ENCODE peak calls at places on chromosomes 1 and 21, in eight cellular contexts. F is Panc1; R is naive thymus-derived CD4-positive, alpha-beta T cell; C is mammary epithelial cell; X is tibial nerve; O is CD4-positive, alpha-beta memory T cell; M is mesendoderm; B is breast epithelium. E is an unnamed sample. For H3K4me1, the result is how much of the 10 kb centered on the place peaks cover.

GRCh38 chr21:41064951-41065350 is 103.0 kb upstream of the BACE2 start:
- DNase-seq in F (no peak), R (no peak), C (no peak), X (no peak), O (no peak), M (no peak), B (no peak), E (no peak)

GRCh38 chr1:115067460-115067859 is 21.8 kb downstream of the TSPAN2 start:
- DNase-seq in F (no peak), R (no peak), C (peak), X (no peak), O (no peak), M (no peak), B (no peak), E (no peak)

GRCh38 chr1:232145768-232146167 is 484.2 kb downstream of the SIPA1L2 start:
- DNase-seq in F (no peak), R (no peak), C (no peak), X (no peak), O (no peak), M (no peak), B (no peak), E (no peak)

GRCh38 chr1:209800984-209801834 is 4.7 kb downstream of the IRF6 start:
- DNase-seq in F (no peak), R (no peak), C (peak), X (peak), O (no peak), M (no peak), B (no peak), E (peak)

GRCh38 chr1:86704972-86705632 is 726 bp downstream of the SH3GLB1 start:
- DNase-seq in F (no peak), R (no peak), C (peak), X (peak), O (peak), M (peak), B (peak), E (peak)

GRCh38 chr1:61085191-61086086 is 3.1 kb downstream of the NFIA start:
- DNase-seq in F (no peak), R (no peak), C (no peak), X (no peak), O (no peak), M (no peak), B (no peak), E (no peak)

GRCh38 chr1:167899253-167899681 is 14.7 kb downstream of the ADCY10 start:
- DNase-seq in F (no peak), R (no peak), C (no peak), X (peak), O (no peak), M (no peak), B (no peak), E (peak)

GRCh38 chr21:38979271-38980196 is 173.8 kb downstream of the ETS2 start:
- DNase-seq in F (no peak), R (no peak), C (peak), X (no peak), O (no peak), M (peak), B (no peak), E (no peak)

GRCh38 chr1:90730247-90731022 is 13.3 kb upstream of the BARHL2 start:
- DNase-seq in F (no peak), R (no peak), C (no peak), X (no peak), O (no peak), M (no peak), B (no peak), E (no peak)

GRCh38 chr1:155208656-155209372 is at the start of gene MTX1:
- DNase-seq in F (peak), R (peak), C (peak), X (peak), O (peak), M (peak), B (peak), E (peak)

GRCh38 chr1:58814251-58815068 is 30.6 kb upstream of the JUN start:
- DNase-seq in F (no peak), R (no peak), C (peak), X (peak), O (no peak), M (peak), B (peak), E (peak)

GRCh38 chr21:44402323-44403105 is 49.1 kb downstream of the TRPM2 start:
- DNase-seq in F (no peak), R (no peak), C (no peak), X (no peak), O (no peak), M (no peak), B (no peak), E (no peak)

GRCh38 chr1:236677641-236678235 is 8.6 kb upstream of the ACTN2 start:
- DNase-seq in F (no peak), R (no peak), C (peak), X (no peak), O (no peak), M (peak), B (no peak), E (no peak)

DNA sequence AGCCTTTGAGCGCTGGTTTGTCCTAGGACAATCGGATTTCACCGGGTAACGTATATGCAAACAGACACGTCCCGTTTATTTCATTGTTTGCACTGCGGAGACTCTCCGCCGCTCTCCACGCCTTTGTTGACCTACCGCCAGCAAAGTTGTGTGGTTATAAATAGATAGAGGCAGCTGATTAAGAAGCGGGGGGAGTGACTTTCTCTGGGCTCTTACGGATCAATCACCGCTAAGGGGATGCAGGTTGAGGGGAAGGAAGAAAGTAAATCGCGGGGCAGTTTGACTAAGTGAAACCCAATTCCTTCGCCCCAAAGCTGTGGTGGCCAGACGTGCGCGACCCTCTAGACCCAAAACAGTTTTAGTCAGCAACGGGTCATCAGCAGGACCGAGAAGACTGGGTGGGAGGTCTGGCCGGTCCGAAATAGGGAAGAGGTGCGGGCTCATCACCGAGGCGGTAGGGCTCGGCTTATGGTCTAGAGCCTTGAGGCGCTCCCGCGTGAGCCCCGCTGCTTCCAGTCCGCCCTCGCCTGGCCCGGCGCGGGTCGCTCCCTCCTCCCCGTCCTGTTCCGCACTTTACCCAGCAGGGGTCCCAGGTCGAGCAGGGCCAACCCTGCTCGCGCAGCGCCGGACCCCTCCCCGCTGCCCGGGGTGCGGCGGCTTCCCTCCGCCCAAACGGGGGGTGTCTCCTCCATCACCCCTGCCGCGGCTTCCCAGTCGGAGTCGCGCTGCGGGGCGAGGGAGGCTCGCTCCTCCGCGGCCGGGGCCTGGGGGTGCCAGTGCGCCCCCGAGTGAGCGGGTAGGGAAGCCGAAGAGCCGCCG is 120.8 kb upstream of the RRP15 start:
- DNase-seq in F (no peak), R (no peak), C (peak), X (no peak), O (no peak), M (peak), B (no peak), E (no peak)
- H3K4me3 ChIP-seq in F (peak), R (peak), C (peak), X (peak), O (no peak), M (peak), B (peak), E (peak)

GRCh38 chr1:109801791-109802135 is 38.0 kb upstream of the EPS8L3 start:
- DNase-seq in F (no peak), R (peak), C (no peak), X (no peak), O (no peak), M (no peak), B (peak), E (no peak)
- H3K4me1 ChIP-seq in F (under half), R (under half), C (under half), X (under half), O (half or more), M (under half), B (under half), E (under half)

GRCh38 chr1:203764105-203765028 is 616 bp upstream of the LAX1 start:
- DNase-seq in F (no peak), R (no peak), C (no peak), X (no peak), O (peak), M (no peak), B (no peak), E (no peak)

GRCh38 chr1:203769505-203770343 is 4.7 kb downstream of the LAX1 start:
- DNase-seq in F (no peak), R (no peak), C (peak), X (peak), O (no peak), M (no peak), B (peak), E (peak)

GRCh38 chr1:203763505-203763904 is 1.5 kb upstream of the LAX1 start:
- DNase-seq in F (no peak), R (no peak), C (no peak), X (no peak), O (no peak), M (no peak), B (no peak), E (no peak)

GRCh38 chr1:203768158-203768725 is 3.3 kb downstream of the LAX1 start:
- DNase-seq in F (no peak), R (no peak), C (no peak), X (no peak), O (no peak), M (no peak), B (no peak), E (no peak)

DNA sequence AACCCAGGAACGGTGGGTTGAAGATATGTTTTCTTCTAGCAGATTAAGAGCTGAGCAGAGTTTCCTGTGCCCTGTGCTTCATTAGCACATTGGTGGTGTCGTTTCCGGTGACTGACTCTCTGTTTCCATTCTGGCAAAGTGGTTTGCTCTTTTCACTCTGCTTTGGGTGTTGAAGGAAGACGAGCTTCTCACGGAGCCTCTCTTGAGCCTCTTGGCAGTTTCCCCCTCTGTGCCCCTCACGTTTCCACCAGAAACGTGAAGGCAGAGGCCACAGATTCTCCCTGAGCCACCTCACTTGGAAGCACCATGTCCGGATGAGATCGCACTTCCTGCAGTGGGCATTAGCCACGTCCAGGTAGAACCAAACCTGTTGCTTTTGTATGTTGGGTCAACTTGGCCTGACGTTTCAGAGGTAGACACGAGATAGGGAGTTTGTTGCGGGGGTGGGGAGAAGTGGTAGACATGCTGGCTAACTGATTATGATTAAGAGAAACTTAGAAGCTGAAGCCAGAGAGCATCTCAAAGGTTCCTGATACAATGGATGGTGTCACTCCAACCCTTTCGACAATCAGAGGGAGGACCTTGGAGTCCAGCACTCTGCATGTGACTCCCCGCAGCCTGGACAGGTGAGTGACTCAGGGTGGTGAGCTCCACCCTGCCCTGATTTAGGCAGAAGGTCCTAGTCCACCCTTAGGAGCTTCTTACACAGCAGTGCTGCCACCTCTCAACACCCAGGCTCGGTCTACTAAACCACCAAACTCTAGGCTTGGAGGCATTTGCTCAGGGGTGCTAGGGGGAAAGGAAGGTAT is at the start of gene LAX1:
- DNase-seq in F (no peak), R (peak), C (no peak), X (no peak), O (peak), M (no peak), B (no peak), E (no peak)
- H3K4me3 ChIP-seq in F (no peak), R (peak), C (no peak), X (peak), O (peak), M (no peak), B (peak), E (no peak)

GRCh38 chr21:33648555-33648954 is 6.3 kb downstream of the ITSN1 start:
- DNase-seq in F (no peak), R (no peak), C (no peak), X (no peak), O (no peak), M (no peak), B (no peak), E (no peak)
- H3K4me1 ChIP-seq in F (under half), R (under half), C (under half), X (under half), O (under half), M (under half), B (under half), E (under half)

GRCh38 chr1:205041998-205042910 is 758 bp upstream of the CNTN2 start:
- DNase-seq in F (no peak), R (no peak), C (no peak), X (no peak), O (no peak), M (no peak), B (no peak), E (no peak)

GRCh38 chr1:205041121-205041758 is 1.8 kb upstream of the CNTN2 start:
- DNase-seq in F (no peak), R (no peak), C (no peak), X (no peak), O (no peak), M (no peak), B (no peak), E (no peak)

GRCh38 chr1:205042911-205043806 is at the start of gene CNTN2:
- DNase-seq in F (no peak), R (no peak), C (no peak), X (no peak), O (no peak), M (peak), B (no peak), E (no peak)

GRCh38 chr1:205037539-205037938 is 5.5 kb upstream of the CNTN2 start:
- DNase-seq in F (no peak), R (no peak), C (no peak), X (no peak), O (no peak), M (no peak), B (no peak), E (no peak)

GRCh38 chr1:205038132-205038786 is 4.8 kb upstream of the CNTN2 start:
- DNase-seq in F (no peak), R (no peak), C (no peak), X (no peak), O (no peak), M (no peak), B (no peak), E (no peak)
- H3K4me3 ChIP-seq in F (no peak), R (no peak), C (no peak), X (no peak), O (no peak), M (no peak), B (no peak), E (no peak)

GRCh38 chr1:26697441-26697977 is 1.7 kb downstream of the ARID1A start:
- DNase-seq in F (no peak), R (no peak), C (no peak), X (no peak), O (no peak), M (no peak), B (no peak), E (no peak)

GRCh38 chr1:26696191-26696644 is 403 bp downstream of the ARID1A start:
- DNase-seq in F (no peak), R (peak), C (no peak), X (no peak), O (no peak), M (no peak), B (no peak), E (no peak)

GRCh38 chr1:26697978-26698849 is 2.4 kb downstream of the ARID1A start:
- DNase-seq in F (peak), R (peak), C (peak), X (peak), O (peak), M (peak), B (no peak), E (peak)

GRCh38 chr1:26695417-26696190 is at the start of gene ARID1A:
- DNase-seq in F (peak), R (peak), C (peak), X (peak), O (peak), M (peak), B (peak), E (peak)

GRCh38 chr1:26696645-26697440 is 1.0 kb downstream of the ARID1A start:
- DNase-seq in F (no peak), R (peak), C (no peak), X (no peak), O (peak), M (no peak), B (no peak), E (no peak)
- H3K4me1 ChIP-seq in F (under half), R (half or more), C (half or more), X (under half), O (half or more), M (under half), B (under half), E (half or more)

GRCh38 chr1:85583355-85584263 is 3.0 kb downstream of the CCN1 start:
- DNase-seq in F (peak), R (no peak), C (no peak), X (no peak), O (no peak), M (no peak), B (no peak), E (no peak)
- H3K4me3 ChIP-seq in F (peak), R (no peak), C (no peak), X (no peak), O (no peak), M (no peak), B (no peak), E (peak)

DNA sequence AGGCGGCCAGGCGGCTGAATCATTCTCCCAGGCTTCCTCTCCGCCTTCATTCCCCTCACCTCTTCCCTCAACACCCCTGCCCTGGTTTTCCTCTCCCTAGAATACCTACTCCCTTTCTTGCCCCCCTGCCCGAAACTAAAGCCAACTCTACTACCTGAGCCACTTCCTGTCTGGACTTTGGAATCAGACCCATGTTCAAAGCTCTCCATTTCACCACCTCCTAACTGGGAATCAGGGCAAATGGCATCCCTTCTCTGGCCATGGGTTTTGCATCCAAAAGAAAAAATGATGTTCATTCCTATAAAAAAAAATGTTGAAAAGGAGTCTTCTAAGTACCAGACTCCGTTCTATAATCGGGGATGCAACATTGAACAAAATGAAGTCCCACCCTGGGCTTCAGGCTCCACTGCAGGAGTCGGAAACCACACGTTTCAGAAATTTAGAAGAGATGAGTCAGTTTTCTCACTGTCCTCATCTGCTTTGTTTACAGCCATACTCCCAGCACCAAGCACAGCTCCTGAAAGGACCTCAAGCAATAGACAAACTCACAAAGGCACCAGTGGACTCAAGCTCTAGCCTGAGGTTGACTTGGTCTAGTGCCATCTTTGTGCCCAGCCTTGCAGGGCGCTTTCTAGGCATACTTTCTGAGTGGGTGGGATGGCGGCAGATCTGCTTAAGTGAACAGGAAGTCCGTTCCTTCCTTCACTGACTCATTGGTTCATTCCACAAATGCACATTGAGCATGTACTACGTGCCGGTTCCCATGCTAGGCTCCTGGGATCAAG is 176.2 kb downstream of the IGSF21 start:
- DNase-seq in F (no peak), R (no peak), C (no peak), X (no peak), O (no peak), M (no peak), B (no peak), E (no peak)
- H3K4me1 ChIP-seq in F (under half), R (under half), C (under half), X (under half), O (under half), M (under half), B (under half), E (under half)

DNA sequence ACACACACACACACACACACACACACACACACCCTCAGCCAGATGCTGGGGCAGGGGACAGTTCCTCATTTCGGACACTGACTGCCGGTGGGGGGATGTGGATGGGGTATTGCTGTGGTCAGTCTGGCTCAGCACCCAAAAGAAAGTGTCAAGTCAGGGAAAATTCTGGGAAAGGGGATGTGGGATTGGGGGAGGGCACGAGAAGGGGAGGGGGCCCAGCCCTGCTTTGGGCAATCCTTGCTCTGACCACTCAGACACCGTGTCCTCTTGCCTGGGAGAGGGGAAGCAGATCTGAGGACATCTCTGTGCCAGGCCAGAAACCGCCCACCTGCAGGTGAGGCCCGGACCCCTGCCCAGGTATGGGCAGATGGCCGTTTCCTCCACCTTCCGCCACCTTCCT is at the start of gene C1QC:
- DNase-seq in F (no peak), R (no peak), C (no peak), X (peak), O (no peak), M (no peak), B (no peak), E (peak)
- H3K4me3 ChIP-seq in F (no peak), R (no peak), C (no peak), X (peak), O (no peak), M (no peak), B (peak), E (no peak)

E was measured in gastrocnemius medialis.